ENCODE peak calls at places on chromosomes 1 and 21, in seven cellular contexts. D, X, H, Y, M, T and Z are unnamed samples.

GRCh38 chr1:99503276-99503747 is 142.6 kb upstream of the PALMD start:
- DNase-seq in H (no peak), X (no peak), D (peak), M (no peak), Y (no peak), T (no peak), Z (no peak)

GRCh38 chr21:36350282-36350910 is 30.4 kb downstream of the MORC3 start:
- DNase-seq in T (no peak), X (no peak), H (no peak), Y (no peak), D (no peak), M (no peak), Z (no peak)

GRCh38 chr1:222529916-222530315 is 18.0 kb downstream of the HHIPL2 start:
- DNase-seq in X (no peak), T (no peak), D (no peak), Y (no peak), H (no peak), M (no peak), Z (no peak)

GRCh38 chr21:17911628-17912027 is 92.5 kb upstream of the C21orf91 start:
- DNase-seq in D (no peak), H (no peak), M (no peak), T (no peak), X (no peak), Y (no peak), Z (no peak)

GRCh38 chr1:200660719-200661118 is 9.0 kb downstream of the DDX59 start:
- DNase-seq in Y (no peak), X (no peak), D (peak), H (no peak), T (no peak), M (no peak), Z (no peak)

GRCh38 chr1:27971674-27972073 is 11.9 kb downstream of the XKR8 start:
- DNase-seq in H (no peak), T (no peak), X (no peak), M (no peak), Y (no peak), D (no peak), Z (peak)

GRCh38 chr1:228865613-228866320 is 130.5 kb downstream of the RHOU start:
- DNase-seq in T (no peak), M (no peak), H (no peak), Y (no peak), D (no peak), X (no peak), Z (no peak)

GRCh38 chr1:55724551-55725325 is 509.6 kb upstream of the USP24 start:
- DNase-seq in M (no peak), H (no peak), T (no peak), X (no peak), D (peak), Y (no peak), Z (no peak)

GRCh38 chr1:47759581-47760247 is 237.5 kb downstream of the TRABD2B start:
- DNase-seq in M (peak), H (no peak), Y (peak), D (no peak), T (no peak), X (no peak), Z (no peak)

GRCh38 chr1:199550384-199551067 is 477.0 kb upstream of the NR5A2 start:
- DNase-seq in H (no peak), D (no peak), T (no peak), M (no peak), X (no peak), Y (no peak), Z (no peak)

GRCh38 chr1:85494074-85494956 is 29.4 kb upstream of the DDAH1 start:
- DNase-seq in H (no peak), D (no peak), T (no peak), X (no peak), M (no peak), Y (no peak), Z (no peak)

GRCh38 chr1:58699011-58699762 is 675 bp downstream of the MYSM1 start:
- DNase-seq in Y (no peak), T (no peak), M (no peak), H (peak), D (no peak), X (no peak), Z (no peak)

GRCh38 chr1:8439015-8439702 is 121.2 kb downstream of the SLC45A1 start:
- DNase-seq in D (peak), T (peak), M (no peak), Y (peak), X (peak), H (peak), Z (peak)
- H3K27ac ChIP-seq in D (peak), T (no peak), M (peak), Y (peak), X (peak), H (peak), Z (peak)

DNA sequence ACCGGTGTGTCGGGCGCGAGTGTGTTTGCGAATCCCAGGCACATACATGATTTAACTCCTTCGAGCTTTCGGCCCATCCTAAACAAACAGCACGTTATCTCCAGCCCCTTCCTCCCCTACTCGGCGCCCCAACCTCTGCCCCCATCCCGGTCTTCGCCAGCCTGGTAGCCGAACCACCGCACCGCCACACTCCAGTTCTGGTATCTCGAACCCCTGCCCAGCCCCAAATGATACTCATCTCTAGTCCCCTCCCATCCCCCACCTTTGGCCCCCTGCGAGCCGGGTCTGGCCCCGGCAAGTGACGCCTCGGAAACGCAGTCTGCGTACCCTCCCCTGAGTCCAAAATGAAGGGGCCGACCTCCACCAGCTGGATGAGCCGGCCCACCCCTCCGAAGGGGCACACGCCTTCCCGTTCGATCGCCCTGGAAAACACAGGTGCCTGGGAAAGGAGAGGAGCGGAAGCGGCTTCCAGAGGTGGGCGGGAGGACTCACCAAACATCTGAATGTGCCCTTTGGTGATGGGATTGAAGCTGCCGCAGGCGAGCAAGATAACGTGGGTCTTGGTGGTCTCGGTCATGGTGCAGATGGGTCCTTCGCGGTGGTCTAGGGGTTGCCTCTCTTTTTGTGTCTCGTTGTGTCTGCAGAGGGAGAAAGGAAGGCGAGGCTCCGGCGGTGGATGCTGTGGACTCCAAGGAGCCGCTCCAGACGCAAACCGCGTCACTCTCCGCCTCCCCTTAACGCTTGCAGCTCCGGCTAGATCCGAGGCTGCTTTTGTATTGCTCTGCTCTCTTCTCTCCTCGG is at the start of gene NMNAT2:
- DNase-seq in T (peak), X (no peak), M (no peak), D (peak), Y (peak), H (no peak), Z (no peak)
- H3K27ac ChIP-seq in T (no peak), X (no peak), M (no peak), D (no peak), Y (no peak), H (no peak), Z (no peak)

GRCh38 chr1:38992450-38993111 is 1.5 kb downstream of the AKIRIN1 start:
- DNase-seq in H (no peak), T (no peak), X (peak), M (no peak), Y (no peak), D (no peak), Z (no peak)

GRCh38 chr1:38991638-38992449 is 768 bp downstream of the AKIRIN1 start:
- DNase-seq in D (peak), H (peak), X (peak), Y (peak), T (peak), M (peak), Z (peak)

GRCh38 chr1:38990746-38991637 is at the start of gene AKIRIN1:
- DNase-seq in M (peak), H (peak), Y (peak), T (peak), D (peak), X (peak), Z (peak)

GRCh38 chr1:38990401-38990745 is 703 bp upstream of the AKIRIN1 start:
- DNase-seq in D (no peak), Y (no peak), T (no peak), M (no peak), X (peak), H (no peak), Z (no peak)

DNA sequence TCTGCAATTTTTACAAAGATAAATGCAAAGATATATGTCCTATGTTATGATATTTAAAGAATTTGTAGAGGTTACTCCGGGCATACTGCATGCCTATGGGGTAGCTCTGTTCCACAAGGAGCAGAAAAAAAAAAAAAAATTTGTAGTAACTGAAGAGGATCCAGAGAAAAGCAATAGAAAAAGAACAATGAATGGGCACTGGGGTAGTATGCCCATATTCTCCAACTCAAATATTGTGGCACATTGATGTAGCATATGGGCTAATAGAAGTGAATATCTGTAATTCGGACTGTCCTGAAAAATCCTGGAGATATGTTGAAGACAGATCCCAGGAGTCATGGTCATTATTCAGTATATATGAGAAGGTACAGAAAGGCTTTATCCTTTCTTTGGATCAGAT is 1.1 kb upstream of the AKIRIN1 start:
- DNase-seq in Y (no peak), H (no peak), X (no peak), M (no peak), D (no peak), T (no peak), Z (no peak)
- H3K27ac ChIP-seq in Y (peak), H (no peak), X (peak), M (no peak), D (no peak), T (no peak), Z (peak)

GRCh38 chr1:90671736-90672135 is 45.4 kb downstream of the BARHL2 start:
- DNase-seq in D (no peak), Y (no peak), T (no peak), H (no peak), M (no peak), X (no peak), Z (no peak)
- H3K27ac ChIP-seq in D (no peak), Y (no peak), T (no peak), H (no peak), M (no peak), X (no peak), Z (no peak)